ENCODE peak calls at places on chromosomes 3 and 15, in six cellular contexts. U is adrenal gland, K is posterior vena cava, H is skeletal muscle cell, S is A549, D is mesendoderm. N is an unnamed sample.

GRCh38 chr15:97977734-97978133 is 17.2 kb downstream of the ARRDC4 start:
- DNase-seq in U (peak; percentile 8), K (no peak), H (no peak), S (no peak), D (peak; percentile 14), N (no peak)

GRCh38 chr3:21665444-21665843 is 85.6 kb downstream of the ZNF385D start:
- DNase-seq in U (no peak), K (no peak), H (no peak), S (no peak), D (peak; percentile 74), N (peak; percentile 10)

GRCh38 chr3:104909721-104910120 is 457.0 kb upstream of the ALCAM start:
- DNase-seq in U (peak; percentile 14), K (no peak), H (no peak), S (no peak), D (no peak), N (no peak)

GRCh38 chr15:75989875-75990274 is 22.3 kb downstream of the NRG4 start:
- DNase-seq in U (no peak), K (no peak), H (no peak), S (no peak), D (no peak), N (no peak)

GRCh38 chr3:59535791-59536221 is 486.0 kb upstream of the CFAP20DC start:
- DNase-seq in U (no peak), K (no peak), H (no peak), S (no peak), D (no peak), N (no peak)

GRCh38 chr3:193620650-193621049 is 27.6 kb downstream of the OPA1 start:
- DNase-seq in U (no peak), K (no peak), H (no peak), S (peak; percentile 1), D (no peak), N (no peak)

GRCh38 chr15:58212909-58213526 is 74.8 kb downstream of the AQP9 start:
- DNase-seq in U (peak; percentile 79), K (no peak), H (no peak), S (peak; percentile 76), D (no peak), N (no peak)

GRCh38 chr15:72532991-72533601 is 59.0 kb downstream of the ARIH1 start:
- DNase-seq in U (no peak), K (no peak), H (no peak), S (peak; percentile 26), D (peak; percentile 47), N (peak; percentile 52)

GRCh38 chr15:37203050-37203449 is 102.7 kb upstream of the MEIS2 start:
- DNase-seq in U (no peak), K (no peak), H (no peak), S (no peak), D (no peak), N (no peak)